ENCODE peak calls at places on chromosome 11, in ten cellular contexts. F is fibroblast of the aortic adventitia, J is mammary epithelial cell, Q is mucosa of descending colon, H is natural killer cell, N is right lobe of liver, O is colonic mucosa, C is brain microvascular endothelial cell, E is fibroblast of villous mesenchyme, P is GM13977. M is an unnamed sample.

GRCh38 chr11:57513446-57513795 is 2.1 kb downstream of the SLC43A1 start:
- DNase-seq in F (no peak), J (no peak), Q (no peak), H (no peak), N (no peak), O (no peak), C (no peak), E (no peak), P (no peak), M (no peak)

GRCh38 chr11:61683961-61684869 is 4.0 kb downstream of the DAGLA start:
- DNase-seq in F (peak; percentile 55), J (no peak), Q (no peak), H (no peak), N (no peak), O (no peak), C (no peak), E (peak; percentile 19), P (no peak), M (no peak)

GRCh38 chr11:71252782-71253730 is 679 bp upstream of the SHANK2 start:
- DNase-seq in F (peak; percentile 64), J (no peak), Q (peak; percentile 73), H (no peak), N (peak; percentile 81), O (peak; percentile 62), C (peak; percentile 35), E (peak; percentile 59), P (no peak), M (no peak)

GRCh38 chr11:1776331-1776851 is 12.7 kb upstream of the CTSD start:
- DNase-seq in F (no peak), J (no peak), Q (no peak), H (no peak), N (no peak), O (no peak), C (no peak), E (no peak), P (no peak), M (no peak)

GRCh38 chr11:126545057-126545555 is 189.6 kb downstream of the ST3GAL4 start:
- DNase-seq in F (no peak), J (no peak), Q (no peak), H (no peak), N (no peak), O (no peak), C (no peak), E (no peak), P (no peak), M (no peak)

GRCh38 chr11:133951484-133952198 is 5.1 kb downstream of the IGSF9B start:
- DNase-seq in F (peak; percentile 25), J (no peak), Q (no peak), H (no peak), N (no peak), O (no peak), C (peak; percentile 12), E (peak; percentile 24), P (no peak), M (no peak)

GRCh38 chr11:94855666-94856065 is 87.5 kb downstream of the AMOTL1 start:
- DNase-seq in F (no peak), J (no peak), Q (no peak), H (no peak), N (no peak), O (no peak), C (no peak), E (no peak), P (no peak), M (no peak)

GRCh38 chr11:103547009-103547408 is 437.8 kb downstream of the DYNC2H1 start:
- DNase-seq in F (no peak), J (no peak), Q (no peak), H (no peak), N (no peak), O (no peak), C (no peak), E (no peak), P (no peak), M (no peak)

GRCh38 chr11:72598466-72598865 is 75.8 kb downstream of the PDE2A start:
- DNase-seq in F (no peak), J (no peak), Q (no peak), H (no peak), N (no peak), O (no peak), C (no peak), E (no peak), P (no peak), M (no peak)

GRCh38 chr11:74138572-74138971 is 32.2 kb downstream of the C2CD3 start:
- DNase-seq in F (peak; percentile 94), J (peak; percentile 95), Q (peak; percentile 36), H (no peak), N (no peak), O (peak; percentile 48), C (peak; percentile 94), E (peak; percentile 92), P (no peak), M (no peak)

GRCh38 chr11:1656670-1657069 is 27.1 kb downstream of the KRTAP5-5 start:
- DNase-seq in F (no peak), J (no peak), Q (no peak), H (no peak), N (no peak), O (no peak), C (no peak), E (no peak), P (no peak), M (no peak)

DNA sequence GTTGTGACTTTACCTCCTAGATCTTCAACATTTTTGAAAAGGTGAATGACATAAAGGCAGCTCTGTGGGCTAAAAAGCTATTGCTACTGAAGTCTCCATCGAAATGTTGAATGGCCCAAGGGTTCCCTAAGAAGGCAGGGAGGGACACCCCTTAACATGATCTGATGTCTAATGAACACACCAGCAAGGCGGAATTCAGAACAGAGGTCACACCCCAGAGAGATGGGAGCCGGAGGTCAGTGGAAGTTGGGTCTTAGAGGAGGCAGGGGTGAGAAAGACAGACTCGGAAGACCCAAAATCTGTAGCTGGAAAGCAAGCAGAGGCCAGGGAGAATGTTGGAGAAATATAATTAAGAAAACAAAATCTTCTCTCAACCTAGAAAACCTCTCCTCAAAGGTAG is 79.0 kb downstream of the TRIM29 start:
- DNase-seq in F (no peak), J (no peak), Q (no peak), H (no peak), N (no peak), O (no peak), C (no peak), E (no peak), P (no peak), M (no peak)
- TF ChIP-seq CTCF in F (no peak), J (no peak), Q (no peak), H (no peak), N (no peak), O (no peak), C (no peak), E (no peak), P (no peak), M (no peak)

DNA sequence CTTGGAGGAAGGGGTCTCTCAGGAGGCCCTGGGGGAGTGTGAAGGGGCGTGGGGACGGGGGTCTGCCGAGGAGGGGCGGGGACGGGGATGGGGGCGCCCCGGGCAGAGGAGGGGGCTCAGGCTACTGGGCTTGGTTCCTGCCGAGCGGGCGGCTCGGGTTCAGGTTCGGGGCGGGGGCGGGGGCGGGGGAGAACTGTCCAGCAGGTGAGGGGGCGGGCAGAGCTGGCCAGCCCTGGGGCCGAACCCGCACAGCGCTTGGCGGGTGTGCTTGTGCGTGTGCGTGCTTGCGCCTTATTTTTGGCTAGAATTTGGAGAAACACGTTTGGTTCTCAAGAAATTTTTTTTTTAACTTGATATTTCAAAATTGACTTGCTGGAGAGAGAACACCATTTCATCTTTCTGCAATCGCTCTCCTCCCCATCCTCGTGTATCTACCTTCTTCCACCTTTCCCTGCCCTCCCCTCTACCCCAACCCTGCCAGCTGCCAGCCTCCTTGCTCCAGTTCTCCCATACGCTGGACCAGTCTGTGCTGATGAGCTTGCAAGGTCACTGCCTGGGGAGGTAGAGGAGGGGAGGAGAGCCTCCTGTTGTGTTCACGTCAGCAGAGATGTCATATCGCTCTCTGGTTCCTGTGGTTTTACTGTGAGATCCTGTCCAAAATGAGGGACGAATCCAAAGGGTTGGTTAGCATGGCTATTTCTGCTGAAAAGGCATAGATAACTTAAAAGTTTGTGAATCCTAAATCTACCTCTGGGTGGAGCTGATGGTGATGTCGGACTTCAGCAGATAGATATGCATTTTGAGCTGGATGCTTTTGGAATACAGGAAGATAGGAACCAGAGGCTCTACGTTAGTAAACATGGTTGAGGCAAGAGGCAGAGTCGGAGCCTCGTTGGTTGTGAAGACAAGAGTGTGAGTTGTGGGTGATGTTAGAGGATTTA is 668 bp downstream of the MADD start:
- DNase-seq in F (peak; percentile 67), J (peak; percentile 54), Q (peak; percentile 39), H (peak; percentile 53), N (no peak), O (peak; percentile 53), C (peak; percentile 45), E (peak; percentile 71), P (peak; percentile 43), M (peak; percentile 24)
- TF ChIP-seq CTCF in F (peak; percentile 14), J (peak; percentile 21), Q (no peak), H (no peak), N (no peak), O (no peak), C (peak; percentile 21), E (peak; percentile 15), P (peak; percentile 32), M (peak; percentile 17)

DNA sequence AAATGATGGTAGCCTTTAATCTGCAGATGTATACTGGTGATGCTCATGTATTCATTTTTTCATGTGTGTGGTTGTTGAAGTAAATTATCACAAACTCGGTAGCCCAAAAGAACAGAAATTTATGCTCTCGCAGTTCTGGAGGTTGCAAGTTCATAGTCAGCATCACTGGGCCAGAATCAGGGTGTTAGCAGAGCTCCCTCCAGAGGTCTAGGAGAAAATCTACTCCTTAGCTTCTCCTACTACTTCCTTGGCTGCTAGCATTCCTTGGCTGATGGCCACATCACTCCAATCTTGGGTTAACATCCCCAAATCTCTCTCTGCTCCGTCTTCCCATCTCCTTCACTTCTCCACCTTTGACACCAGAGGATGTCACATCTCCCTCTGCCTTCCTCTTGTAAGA is 45.3 kb upstream of the GALNT18 start:
- DNase-seq in F (peak; percentile 9), J (no peak), Q (no peak), H (no peak), N (no peak), O (no peak), C (no peak), E (no peak), P (no peak), M (no peak)
- TF ChIP-seq CTCF in F (peak; percentile 9), J (no peak), Q (no peak), H (no peak), N (no peak), O (no peak), C (peak; percentile 18), E (peak; percentile 11), P (peak; percentile 11), M (no peak)

DNA sequence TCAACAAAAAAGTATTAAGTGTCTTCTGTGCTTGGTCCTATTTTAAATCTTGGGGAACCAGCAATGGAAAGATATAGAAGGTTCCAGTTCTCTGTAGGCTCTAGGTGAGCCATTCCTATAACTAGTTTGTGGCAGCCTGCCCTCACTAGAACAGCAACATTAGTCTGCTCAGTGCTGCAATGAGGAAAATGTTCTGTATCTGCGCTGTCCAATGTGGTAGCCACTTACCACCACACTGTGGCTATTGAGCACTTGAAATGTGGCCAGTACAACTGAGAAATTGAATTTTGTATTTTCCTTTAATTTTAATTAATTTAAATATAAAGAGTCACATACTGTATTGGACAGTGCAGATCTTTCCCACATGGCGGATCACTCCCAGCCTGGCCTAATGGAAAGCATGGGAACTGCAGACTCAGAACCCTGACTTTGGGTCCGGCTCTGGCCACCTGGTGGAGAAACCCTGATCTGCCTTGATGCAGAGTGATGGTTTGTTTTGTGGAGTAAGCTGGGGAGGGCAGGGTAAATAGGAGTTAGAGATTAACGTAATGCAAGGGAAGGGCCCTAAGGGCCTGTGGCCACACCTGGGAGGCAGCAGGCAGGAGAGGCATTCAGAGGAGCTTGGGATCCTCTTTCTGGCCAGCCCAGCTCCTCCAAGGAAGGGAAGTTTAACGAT is 101.0 kb downstream of the ME3 start:
- DNase-seq in F (no peak), J (no peak), Q (peak; percentile 59), H (no peak), N (no peak), O (peak; percentile 70), C (no peak), E (peak; percentile 20), P (no peak), M (no peak)
- TF ChIP-seq CTCF in F (peak; percentile 26), J (peak; percentile 49), Q (peak; percentile 33), H (no peak), N (peak; percentile 31), O (peak; percentile 61), C (peak; percentile 74), E (peak; percentile 68), P (peak; percentile 21), M (no peak)